ENCODE peak calls at places on chromosome X, in nine cellular contexts. One of them, this sample, is unnamed.

GRCh38 chrX:78989349-78989748 is 44.2 kb downstream of the P2RY10 start:
- DNase-seq in OCI-M1: no peak
- DNase-seq in fibroblast of lung: no peak
- DNase-seq in pons: no peak
- DNase-seq in activated T-cell treated with anti-CD3 and anti-CD28 coated beads for 1 hour: no peak
- DNase-seq in left lobe of liver: no peak
- DNase-seq in ecto neural progenitor cell: no peak
- DNase-seq in posterior cingulate gyrus: no peak
- DNase-seq in NCI-H82: no peak
- DNase-seq in this sample: no peak

GRCh38 chrX:41475611-41476241 is 28.6 kb downstream of the NYX start:
- DNase-seq in posterior cingulate gyrus: no peak
- DNase-seq in ecto neural progenitor cell: peak; percentile 90
- DNase-seq in OCI-M1: no peak
- DNase-seq in NCI-H82: peak; percentile 27
- DNase-seq in activated T-cell treated with anti-CD3 and anti-CD28 coated beads for 1 hour: no peak
- DNase-seq in fibroblast of lung: no peak
- DNase-seq in left lobe of liver: no peak
- DNase-seq in pons: peak; percentile 24
- DNase-seq in this sample: no peak

GRCh38 chrX:42495139-42495538 is 282.8 kb downstream of the PPP1R2C start:
- DNase-seq in activated T-cell treated with anti-CD3 and anti-CD28 coated beads for 1 hour: no peak
- DNase-seq in left lobe of liver: no peak
- DNase-seq in NCI-H82: no peak
- DNase-seq in fibroblast of lung: no peak
- DNase-seq in ecto neural progenitor cell: no peak
- DNase-seq in posterior cingulate gyrus: no peak
- DNase-seq in OCI-M1: no peak
- DNase-seq in pons: no peak
- DNase-seq in this sample: no peak

GRCh38 chrX:153592966-153593688 is 5.8 kb downstream of the CCNQ start:
- DNase-seq in NCI-H82: peak; percentile 21
- DNase-seq in fibroblast of lung: no peak
- DNase-seq in posterior cingulate gyrus: no peak
- DNase-seq in activated T-cell treated with anti-CD3 and anti-CD28 coated beads for 1 hour: no peak
- DNase-seq in ecto neural progenitor cell: no peak
- DNase-seq in pons: peak; percentile 57
- DNase-seq in left lobe of liver: peak; percentile 51
- DNase-seq in OCI-M1: no peak
- DNase-seq in this sample: no peak

GRCh38 chrX:39721570-39722279 is 376.0 kb downstream of the BCOR start:
- DNase-seq in fibroblast of lung: peak; percentile 87
- DNase-seq in pons: no peak
- DNase-seq in left lobe of liver: no peak
- DNase-seq in posterior cingulate gyrus: no peak
- DNase-seq in ecto neural progenitor cell: no peak
- DNase-seq in NCI-H82: no peak
- DNase-seq in activated T-cell treated with anti-CD3 and anti-CD28 coated beads for 1 hour: no peak
- DNase-seq in OCI-M1: no peak
- DNase-seq in this sample: peak; percentile 77

GRCh38 chrX:133250184-133251080 is 32.3 kb upstream of the TFDP3 start:
- DNase-seq in OCI-M1: no peak
- DNase-seq in fibroblast of lung: no peak
- DNase-seq in activated T-cell treated with anti-CD3 and anti-CD28 coated beads for 1 hour: no peak
- DNase-seq in pons: peak; percentile 0
- DNase-seq in posterior cingulate gyrus: no peak
- DNase-seq in NCI-H82: no peak
- DNase-seq in left lobe of liver: no peak
- DNase-seq in ecto neural progenitor cell: no peak
- DNase-seq in this sample: no peak

GRCh38 chrX:106932492-106932923 is 12.3 kb downstream of the CLDN2 start:
- DNase-seq in pons: no peak
- DNase-seq in fibroblast of lung: peak; percentile 47
- DNase-seq in ecto neural progenitor cell: no peak
- DNase-seq in activated T-cell treated with anti-CD3 and anti-CD28 coated beads for 1 hour: no peak
- DNase-seq in NCI-H82: no peak
- DNase-seq in OCI-M1: no peak
- DNase-seq in left lobe of liver: peak; percentile 58
- DNase-seq in posterior cingulate gyrus: no peak
- DNase-seq in this sample: peak; percentile 36

GRCh38 chrX:120310861-120311631 is at the start of gene TMEM255A:
- DNase-seq in activated T-cell treated with anti-CD3 and anti-CD28 coated beads for 1 hour: no peak
- DNase-seq in ecto neural progenitor cell: peak; percentile 62
- DNase-seq in fibroblast of lung: peak; percentile 14
- DNase-seq in posterior cingulate gyrus: peak; percentile 8
- DNase-seq in left lobe of liver: no peak
- DNase-seq in pons: peak; percentile 26
- DNase-seq in OCI-M1: no peak
- DNase-seq in NCI-H82: peak; percentile 43
- DNase-seq in this sample: no peak

GRCh38 chrX:49106930-49107329 is 16.6 kb downstream of the GPKOW start:
- DNase-seq in activated T-cell treated with anti-CD3 and anti-CD28 coated beads for 1 hour: no peak
- DNase-seq in OCI-M1: peak; percentile 39
- DNase-seq in pons: peak; percentile 66
- DNase-seq in posterior cingulate gyrus: peak; percentile 9
- DNase-seq in NCI-H82: peak; percentile 60
- DNase-seq in fibroblast of lung: peak; percentile 42
- DNase-seq in ecto neural progenitor cell: peak; percentile 47
- DNase-seq in left lobe of liver: peak; percentile 52
- DNase-seq in this sample: peak; percentile 69

GRCh38 chrX:34300871-34301270 is 168.8 kb upstream of the FAM47A start:
- DNase-seq in fibroblast of lung: peak; percentile 6
- DNase-seq in ecto neural progenitor cell: peak; percentile 48
- DNase-seq in OCI-M1: peak; percentile 61
- DNase-seq in left lobe of liver: no peak
- DNase-seq in activated T-cell treated with anti-CD3 and anti-CD28 coated beads for 1 hour: no peak
- DNase-seq in pons: peak; percentile 35
- DNase-seq in NCI-H82: peak; percentile 64
- DNase-seq in posterior cingulate gyrus: peak; percentile 10
- DNase-seq in this sample: peak; percentile 66

GRCh38 chrX:64204701-64205440 is 637 bp downstream of the AMER1 start:
- DNase-seq in NCI-H82: peak; percentile 70
- DNase-seq in posterior cingulate gyrus: peak; percentile 16
- DNase-seq in OCI-M1: peak; percentile 57
- DNase-seq in left lobe of liver: peak; percentile 45
- DNase-seq in ecto neural progenitor cell: peak; percentile 53
- DNase-seq in activated T-cell treated with anti-CD3 and anti-CD28 coated beads for 1 hour: peak; percentile 0
- DNase-seq in fibroblast of lung: peak; percentile 34
- DNase-seq in pons: peak; percentile 14
- DNase-seq in this sample: peak; percentile 39

GRCh38 chrX:23901805-23902204 is 5.9 kb downstream of the APOO start:
- DNase-seq in left lobe of liver: peak; percentile 56
- DNase-seq in ecto neural progenitor cell: peak; percentile 49
- DNase-seq in pons: peak; percentile 92
- DNase-seq in NCI-H82: peak; percentile 76
- DNase-seq in fibroblast of lung: peak; percentile 70
- DNase-seq in activated T-cell treated with anti-CD3 and anti-CD28 coated beads for 1 hour: peak; percentile 13
- DNase-seq in OCI-M1: peak; percentile 86
- DNase-seq in posterior cingulate gyrus: peak; percentile 3
- DNase-seq in this sample: peak; percentile 91

GRCh38 chrX:136767104-136767941 is 13.4 kb downstream of the ARHGEF6 start:
- DNase-seq in activated T-cell treated with anti-CD3 and anti-CD28 coated beads for 1 hour: peak; percentile 20
- DNase-seq in posterior cingulate gyrus: peak; percentile 54
- DNase-seq in left lobe of liver: peak; percentile 65
- DNase-seq in pons: no peak
- DNase-seq in OCI-M1: peak; percentile 68
- DNase-seq in fibroblast of lung: peak; percentile 63
- DNase-seq in ecto neural progenitor cell: peak; percentile 72
- DNase-seq in NCI-H82: peak; percentile 42
- DNase-seq in this sample: peak; percentile 66

GRCh38 chrX:47030339-47030738 is 47.9 kb upstream of the RGN start:
- DNase-seq in NCI-H82: peak; percentile 83
- DNase-seq in posterior cingulate gyrus: no peak
- DNase-seq in left lobe of liver: no peak
- DNase-seq in activated T-cell treated with anti-CD3 and anti-CD28 coated beads for 1 hour: no peak
- DNase-seq in fibroblast of lung: peak; percentile 50
- DNase-seq in OCI-M1: peak; percentile 79
- DNase-seq in ecto neural progenitor cell: no peak
- DNase-seq in pons: peak; percentile 87
- DNase-seq in this sample: peak; percentile 83

GRCh38 chrX:11143931-11144678 is 33.0 kb downstream of the HCCS start:
- DNase-seq in posterior cingulate gyrus: peak; percentile 46
- DNase-seq in left lobe of liver: peak; percentile 44
- DNase-seq in OCI-M1: peak; percentile 87
- DNase-seq in ecto neural progenitor cell: peak; percentile 46
- DNase-seq in NCI-H82: peak; percentile 92
- DNase-seq in fibroblast of lung: peak; percentile 54
- DNase-seq in activated T-cell treated with anti-CD3 and anti-CD28 coated beads for 1 hour: peak; percentile 2
- DNase-seq in pons: peak; percentile 91
- DNase-seq in this sample: peak; percentile 87

GRCh38 chrX:150768132-150768485 is 74.9 kb downstream of the MTMR1 start:
- DNase-seq in OCI-M1: no peak
- DNase-seq in fibroblast of lung: no peak
- DNase-seq in ecto neural progenitor cell: no peak
- DNase-seq in activated T-cell treated with anti-CD3 and anti-CD28 coated beads for 1 hour: no peak
- DNase-seq in left lobe of liver: no peak
- DNase-seq in posterior cingulate gyrus: no peak
- DNase-seq in pons: no peak
- DNase-seq in NCI-H82: no peak
- DNase-seq in this sample: no peak

GRCh38 chrX:15298201-15298600 is 17.2 kb downstream of the ASB11 start:
- DNase-seq in NCI-H82: no peak
- DNase-seq in pons: no peak
- DNase-seq in posterior cingulate gyrus: no peak
- DNase-seq in OCI-M1: no peak
- DNase-seq in left lobe of liver: no peak
- DNase-seq in fibroblast of lung: no peak
- DNase-seq in activated T-cell treated with anti-CD3 and anti-CD28 coated beads for 1 hour: no peak
- DNase-seq in ecto neural progenitor cell: no peak
- DNase-seq in this sample: peak; percentile 11

GRCh38 chrX:150161092-150161672 is 201.9 kb upstream of the MAMLD1 start:
- DNase-seq in fibroblast of lung: peak; percentile 33
- DNase-seq in ecto neural progenitor cell: no peak
- DNase-seq in posterior cingulate gyrus: no peak
- DNase-seq in pons: no peak
- DNase-seq in activated T-cell treated with anti-CD3 and anti-CD28 coated beads for 1 hour: no peak
- DNase-seq in NCI-H82: no peak
- DNase-seq in OCI-M1: no peak
- DNase-seq in left lobe of liver: no peak
- DNase-seq in this sample: no peak

GRCh38 chrX:48648299-48648698 is 35.3 kb upstream of the WAS start:
- DNase-seq in ecto neural progenitor cell: no peak
- DNase-seq in fibroblast of lung: peak; percentile 46
- DNase-seq in activated T-cell treated with anti-CD3 and anti-CD28 coated beads for 1 hour: no peak
- DNase-seq in OCI-M1: peak; percentile 73
- DNase-seq in NCI-H82: peak; percentile 71
- DNase-seq in posterior cingulate gyrus: peak; percentile 9
- DNase-seq in left lobe of liver: peak; percentile 46
- DNase-seq in pons: peak; percentile 79
- DNase-seq in this sample: peak; percentile 64

GRCh38 chrX:13808293-13808692 is 8.6 kb downstream of the GPM6B start:
- DNase-seq in NCI-H82: peak; percentile 46
- DNase-seq in left lobe of liver: no peak
- DNase-seq in OCI-M1: no peak
- DNase-seq in activated T-cell treated with anti-CD3 and anti-CD28 coated beads for 1 hour: no peak
- DNase-seq in pons: no peak
- DNase-seq in fibroblast of lung: no peak
- DNase-seq in posterior cingulate gyrus: no peak
- DNase-seq in ecto neural progenitor cell: no peak
- DNase-seq in this sample: no peak

GRCh38 chrX:63434665-63435064 is 83.5 kb upstream of the SPIN4 start:
- DNase-seq in left lobe of liver: no peak
- DNase-seq in fibroblast of lung: peak; percentile 58
- DNase-seq in activated T-cell treated with anti-CD3 and anti-CD28 coated beads for 1 hour: no peak
- DNase-seq in ecto neural progenitor cell: no peak
- DNase-seq in posterior cingulate gyrus: no peak
- DNase-seq in pons: no peak
- DNase-seq in NCI-H82: no peak
- DNase-seq in OCI-M1: peak; percentile 57
- DNase-seq in this sample: no peak

GRCh38 chrX:101619336-101619735 is 1.5 kb upstream of the ARMCX6 start:
- DNase-seq in pons: no peak
- DNase-seq in ecto neural progenitor cell: no peak
- DNase-seq in OCI-M1: peak; percentile 85
- DNase-seq in posterior cingulate gyrus: no peak
- DNase-seq in NCI-H82: peak; percentile 55
- DNase-seq in activated T-cell treated with anti-CD3 and anti-CD28 coated beads for 1 hour: no peak
- DNase-seq in left lobe of liver: no peak
- DNase-seq in fibroblast of lung: peak; percentile 53
- DNase-seq in this sample: no peak

GRCh38 chrX:22742174-22742573 is 257.6 kb upstream of the DDX53 start:
- DNase-seq in left lobe of liver: no peak
- DNase-seq in activated T-cell treated with anti-CD3 and anti-CD28 coated beads for 1 hour: no peak
- DNase-seq in posterior cingulate gyrus: no peak
- DNase-seq in fibroblast of lung: peak; percentile 69
- DNase-seq in pons: no peak
- DNase-seq in OCI-M1: no peak
- DNase-seq in ecto neural progenitor cell: no peak
- DNase-seq in NCI-H82: peak; percentile 25
- DNase-seq in this sample: peak; percentile 67

GRCh38 chrX:74325130-74326059 is 21.4 kb downstream of the ZCCHC13 start:
- DNase-seq in posterior cingulate gyrus: no peak
- DNase-seq in NCI-H82: peak; percentile 77
- DNase-seq in OCI-M1: no peak
- DNase-seq in fibroblast of lung: no peak
- DNase-seq in pons: no peak
- DNase-seq in activated T-cell treated with anti-CD3 and anti-CD28 coated beads for 1 hour: no peak
- DNase-seq in left lobe of liver: no peak
- DNase-seq in ecto neural progenitor cell: peak; percentile 54
- DNase-seq in this sample: no peak